ENCODE peak calls at places on chromosomes 5 and 9, in nine cellular contexts. A is heart left ventricle, F is transverse colon, G is HCT116, C is sigmoid colon, T is A549, Z is body of pancreas, B is suprapubic skin, X is breast epithelium. K is an unnamed sample.

GRCh38 chr5:170427672-170428236 is 38.6 kb upstream of the KCNMB1 start:
- DNase-seq in A (peak), F (no peak), G (no peak), C (no peak), T (no peak), Z (no peak), B (no peak), X (no peak), K (no peak)

GRCh38 chr5:143311428-143311827 is 92.1 kb downstream of the NR3C1 start:
- DNase-seq in A (no peak), F (no peak), G (no peak), C (no peak), T (no peak), Z (no peak), B (no peak), X (no peak), K (no peak)

GRCh38 chr5:164663223-164663989 is 1158.0 kb downstream of the MAT2B start:
- DNase-seq in A (no peak), F (no peak), G (no peak), C (no peak), T (no peak), Z (no peak), B (no peak), X (no peak), K (no peak)

GRCh38 chr9:73347720-73348119 is 196.1 kb downstream of the ANXA1 start:
- DNase-seq in A (no peak), F (no peak), G (no peak), C (no peak), T (no peak), Z (no peak), B (no peak), X (no peak), K (no peak)

GRCh38 chr9:7912037-7912535 is 112.5 kb upstream of the DMAC1 start:
- DNase-seq in A (no peak), F (no peak), G (no peak), C (no peak), T (no peak), Z (no peak), B (no peak), X (no peak), K (no peak)

GRCh38 chr9:137168907-137169763 is 716 bp downstream of the LRRC26 start:
- DNase-seq in A (no peak), F (peak), G (peak), C (no peak), T (peak), Z (peak), B (no peak), X (peak), K (no peak)

GRCh38 chr9:127444283-127444920 is 6.8 kb downstream of the RPL12 start:
- DNase-seq in A (no peak), F (no peak), G (no peak), C (no peak), T (no peak), Z (no peak), B (no peak), X (no peak), K (no peak)

GRCh38 chr9:69671904-69672827 is at the start of gene APBA1:
- DNase-seq in A (peak), F (peak), G (no peak), C (peak), T (peak), Z (peak), B (peak), X (peak), K (peak)

GRCh38 chr5:86968311-86968753 is 299.4 kb upstream of the RASA1 start:
- DNase-seq in A (peak), F (no peak), G (peak), C (no peak), T (peak), Z (peak), B (no peak), X (no peak), K (no peak)

GRCh38 chr9:20041717-20042116 is 252.9 kb upstream of the SLC24A2 start:
- DNase-seq in A (peak), F (no peak), G (no peak), C (no peak), T (no peak), Z (no peak), B (no peak), X (no peak), K (no peak)

GRCh38 chr5:54514841-54515432 is 2.6 kb upstream of the SNX18 start:
- DNase-seq in A (no peak), F (no peak), G (no peak), C (no peak), T (no peak), Z (no peak), B (no peak), X (no peak), K (no peak)

GRCh38 chr9:112529316-112529715 is 42.7 kb downstream of the KIAA1958 start:
- DNase-seq in A (no peak), F (no peak), G (no peak), C (no peak), T (no peak), Z (no peak), B (no peak), X (no peak), K (no peak)

GRCh38 chr5:119274024-119274766 is 81.6 kb upstream of the TNFAIP8 start:
- DNase-seq in A (no peak), F (peak), G (peak), C (no peak), T (no peak), Z (peak), B (no peak), X (no peak), K (no peak)

GRCh38 chr5:80967500-80968181 is 7.5 kb downstream of the RASGRF2 start:
- DNase-seq in A (peak), F (peak), G (no peak), C (peak), T (peak), Z (peak), B (no peak), X (no peak), K (peak)

GRCh38 chr5:147339313-147339712 is 104.5 kb downstream of the STK32A start:
- DNase-seq in A (no peak), F (no peak), G (no peak), C (no peak), T (no peak), Z (peak), B (no peak), X (no peak), K (no peak)

GRCh38 chr9:136550439-136551085 is 4.7 kb upstream of the NOTCH1 start:
- DNase-seq in A (no peak), F (no peak), G (no peak), C (no peak), T (no peak), Z (peak), B (no peak), X (no peak), K (no peak)

GRCh38 chr9:123456011-123456410 is 100.0 kb downstream of the CRB2 start:
- DNase-seq in A (no peak), F (peak), G (no peak), C (peak), T (no peak), Z (no peak), B (no peak), X (no peak), K (no peak)

GRCh38 chr9:123451011-123451410 is 95.0 kb downstream of the CRB2 start:
- DNase-seq in A (no peak), F (no peak), G (no peak), C (no peak), T (no peak), Z (no peak), B (peak), X (no peak), K (no peak)

GRCh38 chr9:123453904-123454321 is 97.9 kb downstream of the CRB2 start:
- DNase-seq in A (no peak), F (peak), G (no peak), C (peak), T (no peak), Z (peak), B (peak), X (no peak), K (no peak)

GRCh38 chr9:123455187-123455586 is 99.2 kb downstream of the CRB2 start:
- DNase-seq in A (no peak), F (peak), G (no peak), C (peak), T (no peak), Z (no peak), B (no peak), X (no peak), K (no peak)

DNA sequence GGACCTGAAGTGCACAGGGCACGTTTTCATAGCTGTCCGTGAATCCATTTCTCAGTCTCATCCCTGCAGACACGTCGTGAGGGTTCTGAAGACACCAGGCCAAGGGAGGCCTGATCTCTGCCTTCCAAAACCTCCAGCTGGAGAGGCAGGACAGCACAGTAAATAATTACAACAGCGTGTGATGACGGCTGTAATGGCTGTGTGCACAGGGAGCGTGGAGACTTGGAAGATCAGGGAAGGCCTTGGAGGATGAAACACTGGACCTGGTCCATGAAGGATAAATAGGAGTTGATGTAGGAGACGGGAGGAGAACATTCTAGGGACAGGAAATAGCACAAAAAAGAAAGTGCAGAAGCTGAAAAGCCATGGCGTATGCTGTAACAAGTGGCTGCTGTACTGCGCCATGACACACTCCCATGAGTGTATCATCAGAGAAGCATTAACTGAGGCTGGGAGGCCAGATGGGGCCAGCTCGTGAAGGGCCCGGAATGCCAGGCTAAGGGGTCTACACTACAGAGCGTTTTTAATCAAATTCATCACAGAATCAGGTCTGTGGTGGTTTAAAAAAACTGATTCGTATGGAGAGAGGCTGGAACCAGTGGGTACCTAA is 97.2 kb downstream of the CRB2 start:
- DNase-seq in A (no peak), F (no peak), G (no peak), C (peak), T (no peak), Z (no peak), B (peak), X (no peak), K (no peak)
- H3K27ac ChIP-seq in A (no peak), F (peak), G (no peak), C (no peak), T (no peak), Z (no peak), B (no peak), X (no peak), K (peak)

GRCh38 chr9:85741875-85742629 is at the start of gene AGTPBP1:
- DNase-seq in A (peak), F (peak), G (peak), C (peak), T (peak), Z (peak), B (peak), X (peak), K (peak)
- TF ChIP-seq POLR2A in A (peak), F (peak), G (no peak), C (no peak), T (peak), Z (no peak), B (no peak), X (no peak), K (peak)

DNA sequence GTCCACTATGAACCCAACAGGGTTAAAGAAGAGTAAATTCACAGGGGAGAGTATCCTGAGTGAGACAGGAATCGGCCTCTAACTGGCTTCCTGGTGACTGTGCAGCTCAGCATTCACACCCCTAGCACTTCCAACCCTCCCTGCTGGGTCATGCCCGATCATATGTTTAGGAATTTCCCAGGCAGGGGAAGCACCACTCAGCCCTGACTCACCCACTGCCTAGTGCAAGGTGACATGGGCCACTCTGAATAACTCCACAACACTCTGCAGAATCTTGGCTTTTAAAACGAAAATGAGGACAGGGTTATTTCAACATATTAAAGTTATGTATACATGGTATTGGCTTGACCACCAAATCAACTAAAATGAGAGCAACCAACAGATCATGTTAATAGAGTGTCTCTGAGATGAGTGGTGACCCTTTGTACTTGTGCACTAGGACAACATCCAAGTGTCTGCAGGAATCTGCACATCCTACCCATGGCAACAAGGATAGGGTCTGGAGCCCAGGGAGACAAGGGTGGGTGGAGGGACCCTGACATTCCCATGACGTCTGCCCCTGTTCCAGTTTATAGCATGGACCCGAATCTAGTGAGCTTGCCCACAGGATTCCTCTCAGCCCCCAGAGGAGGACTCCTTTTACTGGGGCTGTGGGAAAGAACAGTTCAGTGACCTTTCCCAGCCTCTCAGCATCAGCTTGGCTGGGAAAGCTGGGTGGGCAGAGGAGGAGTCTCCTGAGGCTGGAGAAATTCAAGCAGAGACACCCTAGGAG is 485.8 kb downstream of the SEMA5A start:
- DNase-seq in A (peak), F (no peak), G (no peak), C (no peak), T (no peak), Z (no peak), B (no peak), X (no peak), K (no peak)
- H3K27ac ChIP-seq in A (peak), F (no peak), G (no peak), C (no peak), T (no peak), Z (no peak), B (no peak), X (no peak), K (peak)

DNA sequence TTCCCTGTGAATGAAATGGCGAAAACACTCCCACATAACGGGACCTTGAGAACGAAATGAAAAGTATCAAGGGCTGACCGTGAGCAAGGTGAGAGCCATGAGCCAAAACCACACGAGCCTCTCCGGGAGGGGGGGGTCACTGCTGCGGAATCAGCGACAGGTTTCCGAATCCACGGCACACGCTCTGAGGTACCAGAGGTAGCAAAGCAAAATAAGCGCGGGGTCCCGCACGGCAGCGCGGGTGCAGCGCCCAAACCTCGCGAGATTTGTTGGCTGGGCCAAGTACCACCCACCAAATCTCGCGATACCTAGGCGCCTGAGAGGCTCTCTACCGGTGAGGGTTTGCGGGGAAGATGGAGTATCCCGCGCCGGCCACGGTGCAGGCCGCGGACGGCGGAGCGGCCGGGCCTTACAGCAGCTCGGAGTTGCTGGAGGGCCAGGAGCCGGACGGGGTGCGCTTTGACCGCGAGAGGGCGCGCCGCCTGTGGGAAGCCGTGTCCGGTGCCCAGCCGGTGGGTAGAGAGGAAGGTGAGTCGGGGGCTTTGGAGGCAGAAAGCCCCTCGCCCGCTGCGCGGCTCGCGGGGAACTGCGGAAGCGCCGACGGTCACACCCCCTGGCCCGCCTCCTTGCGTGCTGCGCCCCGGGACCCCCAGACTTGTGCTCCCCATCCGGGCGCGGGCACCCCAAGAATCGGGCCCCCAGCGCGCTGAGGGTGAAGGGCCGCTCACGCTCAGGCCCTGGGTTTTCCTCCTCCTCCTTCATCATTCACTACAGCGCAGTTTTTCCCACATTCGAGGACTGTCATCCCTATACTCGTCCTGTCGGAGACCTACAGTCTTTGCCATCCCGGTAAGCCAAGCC is at the start of gene ZNF346:
- DNase-seq in A (peak), F (peak), G (peak), C (peak), T (peak), Z (peak), B (peak), X (peak), K (peak)
- TF ChIP-seq POLR2A in A (no peak), F (peak), G (peak), C (no peak), T (peak), Z (peak), B (no peak), X (no peak), K (peak)

K was measured in tibial nerve.